ENCODE peak calls at places on chromosomes 5 and 9, in six cellular contexts. One of them, this sample, is unnamed.

GRCh38 chr5:142474426-142474825 is 149.6 kb upstream of the SPRY4 start:
- DNase-seq in fibroblast of pulmonary artery: no peak
- DNase-seq in CD8-positive, alpha-beta T cell: no peak
- DNase-seq in fibroblast of mammary gland: no peak
- DNase-seq in breast epithelium: no peak
- DNase-seq in transverse colon: no peak
- DNase-seq in this sample: peak

GRCh38 chr5:148966348-148966747 is 96.5 kb downstream of the SH3TC2 start:
- DNase-seq in fibroblast of mammary gland: no peak
- DNase-seq in breast epithelium: no peak
- DNase-seq in fibroblast of pulmonary artery: no peak
- DNase-seq in CD8-positive, alpha-beta T cell: no peak
- DNase-seq in transverse colon: no peak
- DNase-seq in this sample: no peak

GRCh38 chr9:4079906-4080305 is 220.0 kb downstream of the GLIS3 start:
- DNase-seq in breast epithelium: no peak
- DNase-seq in fibroblast of pulmonary artery: no peak
- DNase-seq in transverse colon: no peak
- DNase-seq in fibroblast of mammary gland: no peak
- DNase-seq in CD8-positive, alpha-beta T cell: no peak
- DNase-seq in this sample: no peak

GRCh38 chr5:122517091-122517490 is 205.1 kb downstream of the SNCAIP start:
- DNase-seq in fibroblast of pulmonary artery: no peak
- DNase-seq in transverse colon: no peak
- DNase-seq in breast epithelium: no peak
- DNase-seq in fibroblast of mammary gland: no peak
- DNase-seq in CD8-positive, alpha-beta T cell: no peak
- DNase-seq in this sample: no peak

GRCh38 chr9:137491735-137492432 is 32.8 kb upstream of the NSMF start:
- DNase-seq in breast epithelium: no peak
- DNase-seq in transverse colon: no peak
- DNase-seq in fibroblast of mammary gland: no peak
- DNase-seq in fibroblast of pulmonary artery: no peak
- DNase-seq in CD8-positive, alpha-beta T cell: no peak
- DNase-seq in this sample: no peak

GRCh38 chr5:150596826-150597225 is 43.6 kb upstream of the SYNPO start:
- DNase-seq in breast epithelium: no peak
- DNase-seq in transverse colon: no peak
- DNase-seq in CD8-positive, alpha-beta T cell: no peak
- DNase-seq in fibroblast of pulmonary artery: no peak
- DNase-seq in fibroblast of mammary gland: no peak
- DNase-seq in this sample: no peak

GRCh38 chr5:175614223-175614622 is 43.6 kb upstream of the HRH2 start:
- DNase-seq in fibroblast of pulmonary artery: no peak
- DNase-seq in transverse colon: no peak
- DNase-seq in fibroblast of mammary gland: no peak
- DNase-seq in CD8-positive, alpha-beta T cell: no peak
- DNase-seq in breast epithelium: no peak
- DNase-seq in this sample: no peak

GRCh38 chr9:37956423-37956820 is 52.5 kb upstream of the SLC25A51 start:
- DNase-seq in transverse colon: no peak
- DNase-seq in fibroblast of pulmonary artery: no peak
- DNase-seq in breast epithelium: no peak
- DNase-seq in CD8-positive, alpha-beta T cell: no peak
- DNase-seq in fibroblast of mammary gland: no peak
- DNase-seq in this sample: no peak

GRCh38 chr5:158313739-158314464 is 455.0 kb upstream of the CLINT1 start:
- DNase-seq in transverse colon: no peak
- DNase-seq in fibroblast of mammary gland: no peak
- DNase-seq in fibroblast of pulmonary artery: no peak
- DNase-seq in CD8-positive, alpha-beta T cell: no peak
- DNase-seq in breast epithelium: no peak
- DNase-seq in this sample: no peak

GRCh38 chr5:16013334-16014065 is 166.1 kb downstream of the MARCHF11 start:
- DNase-seq in transverse colon: no peak
- DNase-seq in fibroblast of mammary gland: no peak
- DNase-seq in breast epithelium: no peak
- DNase-seq in CD8-positive, alpha-beta T cell: no peak
- DNase-seq in fibroblast of pulmonary artery: no peak
- DNase-seq in this sample: no peak

GRCh38 chr9:107637421-107638420 is 148.2 kb upstream of the KLF4 start:
- DNase-seq in fibroblast of mammary gland: peak
- DNase-seq in transverse colon: peak
- DNase-seq in fibroblast of pulmonary artery: peak
- DNase-seq in breast epithelium: peak
- DNase-seq in CD8-positive, alpha-beta T cell: no peak
- DNase-seq in this sample: peak

GRCh38 chr9:130183133-130183762 is 11.0 kb downstream of the NCS1 start:
- DNase-seq in fibroblast of pulmonary artery: peak
- DNase-seq in transverse colon: no peak
- DNase-seq in CD8-positive, alpha-beta T cell: no peak
- DNase-seq in fibroblast of mammary gland: peak
- DNase-seq in breast epithelium: no peak
- DNase-seq in this sample: peak

GRCh38 chr9:118271936-118272335 is 567.7 kb downstream of the TLR4 start:
- DNase-seq in fibroblast of pulmonary artery: no peak
- DNase-seq in transverse colon: no peak
- DNase-seq in CD8-positive, alpha-beta T cell: no peak
- DNase-seq in fibroblast of mammary gland: no peak
- DNase-seq in breast epithelium: no peak
- DNase-seq in this sample: no peak

GRCh38 chr9:98081477-98082219 is 25.1 kb downstream of the NANS start:
- DNase-seq in fibroblast of pulmonary artery: peak
- DNase-seq in fibroblast of mammary gland: peak
- DNase-seq in breast epithelium: no peak
- DNase-seq in transverse colon: peak
- DNase-seq in CD8-positive, alpha-beta T cell: no peak
- DNase-seq in this sample: peak

GRCh38 chr9:12069366-12069765 is 623.8 kb upstream of the TYRP1 start:
- DNase-seq in transverse colon: no peak
- DNase-seq in CD8-positive, alpha-beta T cell: no peak
- DNase-seq in breast epithelium: no peak
- DNase-seq in fibroblast of pulmonary artery: no peak
- DNase-seq in fibroblast of mammary gland: no peak
- DNase-seq in this sample: no peak

GRCh38 chr5:24714757-24715156 is 70.0 kb upstream of the CDH10 start:
- DNase-seq in CD8-positive, alpha-beta T cell: no peak
- DNase-seq in transverse colon: no peak
- DNase-seq in fibroblast of pulmonary artery: no peak
- DNase-seq in breast epithelium: no peak
- DNase-seq in fibroblast of mammary gland: no peak
- DNase-seq in this sample: no peak

GRCh38 chr9:95910770-95911340 is 35.4 kb downstream of the ERCC6L2 start:
- DNase-seq in CD8-positive, alpha-beta T cell: no peak
- DNase-seq in transverse colon: no peak
- DNase-seq in fibroblast of mammary gland: no peak
- DNase-seq in fibroblast of pulmonary artery: no peak
- DNase-seq in breast epithelium: no peak
- DNase-seq in this sample: no peak

GRCh38 chr5:150175536-150175935 is 9.0 kb downstream of the CDX1 start:
- DNase-seq in transverse colon: no peak
- DNase-seq in fibroblast of mammary gland: peak
- DNase-seq in breast epithelium: no peak
- DNase-seq in CD8-positive, alpha-beta T cell: no peak
- DNase-seq in fibroblast of pulmonary artery: peak
- DNase-seq in this sample: peak

GRCh38 chr5:92909545-92909962 is 671.5 kb downstream of the NR2F1-AS1 start:
- DNase-seq in breast epithelium: no peak
- DNase-seq in CD8-positive, alpha-beta T cell: no peak
- DNase-seq in fibroblast of pulmonary artery: peak
- DNase-seq in transverse colon: no peak
- DNase-seq in fibroblast of mammary gland: no peak
- DNase-seq in this sample: peak

GRCh38 chr9:136618578-136619547 is 43.9 kb upstream of the EGFL7 start:
- DNase-seq in fibroblast of pulmonary artery: no peak
- DNase-seq in breast epithelium: no peak
- DNase-seq in fibroblast of mammary gland: no peak
- DNase-seq in CD8-positive, alpha-beta T cell: no peak
- DNase-seq in transverse colon: peak
- DNase-seq in this sample: no peak

GRCh38 chr5:136012041-136012804 is 16.6 kb upstream of the TGFBI start:
- DNase-seq in breast epithelium: no peak
- DNase-seq in transverse colon: no peak
- DNase-seq in fibroblast of mammary gland: peak
- DNase-seq in fibroblast of pulmonary artery: peak
- DNase-seq in CD8-positive, alpha-beta T cell: no peak
- DNase-seq in this sample: peak

GRCh38 chr5:151357097-151357496 is 9.7 kb upstream of the SLC36A2 start:
- DNase-seq in transverse colon: no peak
- DNase-seq in fibroblast of mammary gland: no peak
- DNase-seq in breast epithelium: no peak
- DNase-seq in CD8-positive, alpha-beta T cell: no peak
- DNase-seq in fibroblast of pulmonary artery: no peak
- DNase-seq in this sample: no peak

GRCh38 chr5:54115768-54116403 is 194.5 kb downstream of the ARL15 start:
- DNase-seq in breast epithelium: no peak
- DNase-seq in CD8-positive, alpha-beta T cell: no peak
- DNase-seq in fibroblast of mammary gland: peak
- DNase-seq in transverse colon: no peak
- DNase-seq in fibroblast of pulmonary artery: no peak
- DNase-seq in this sample: no peak

GRCh38 chr5:132747064-132747692 is at the start of gene CCNI2:
- DNase-seq in fibroblast of mammary gland: no peak
- DNase-seq in fibroblast of pulmonary artery: no peak
- DNase-seq in breast epithelium: no peak
- DNase-seq in CD8-positive, alpha-beta T cell: peak
- DNase-seq in transverse colon: peak
- DNase-seq in this sample: no peak

GRCh38 chr5:132747693-132748440 is 641 bp downstream of the CCNI2 start:
- DNase-seq in fibroblast of mammary gland: no peak
- DNase-seq in fibroblast of pulmonary artery: no peak
- DNase-seq in CD8-positive, alpha-beta T cell: peak
- DNase-seq in transverse colon: peak
- DNase-seq in breast epithelium: no peak
- DNase-seq in this sample: no peak

GRCh38 chr5:132744659-132745058 is 2.6 kb upstream of the CCNI2 start:
- DNase-seq in fibroblast of mammary gland: no peak
- DNase-seq in fibroblast of pulmonary artery: no peak
- DNase-seq in breast epithelium: no peak
- DNase-seq in transverse colon: no peak
- DNase-seq in CD8-positive, alpha-beta T cell: no peak
- DNase-seq in this sample: no peak

GRCh38 chr5:132748522-132749000 is 1.3 kb downstream of the CCNI2 start:
- DNase-seq in fibroblast of pulmonary artery: no peak
- DNase-seq in transverse colon: no peak
- DNase-seq in fibroblast of mammary gland: no peak
- DNase-seq in CD8-positive, alpha-beta T cell: no peak
- DNase-seq in breast epithelium: no peak
- DNase-seq in this sample: no peak

GRCh38 chr5:132746592-132747063 is 598 bp upstream of the CCNI2 start:
- DNase-seq in CD8-positive, alpha-beta T cell: no peak
- DNase-seq in breast epithelium: no peak
- DNase-seq in fibroblast of mammary gland: no peak
- DNase-seq in fibroblast of pulmonary artery: no peak
- DNase-seq in transverse colon: peak
- DNase-seq in this sample: peak
- H3K4me3 ChIP-seq in CD8-positive, alpha-beta T cell: peak
- H3K4me3 ChIP-seq in breast epithelium: peak
- H3K4me3 ChIP-seq in fibroblast of mammary gland: peak
- H3K4me3 ChIP-seq in fibroblast of pulmonary artery: peak
- H3K4me3 ChIP-seq in transverse colon: peak
- H3K4me3 ChIP-seq in this sample: peak

GRCh38 chr9:110340306-110340705 is 2.6 kb upstream of the TXNDC8 start:
- DNase-seq in CD8-positive, alpha-beta T cell: no peak
- DNase-seq in transverse colon: no peak
- DNase-seq in fibroblast of mammary gland: peak
- DNase-seq in fibroblast of pulmonary artery: peak
- DNase-seq in breast epithelium: no peak
- DNase-seq in this sample: peak
- TF ChIP-seq CTCF in CD8-positive, alpha-beta T cell: no peak
- TF ChIP-seq CTCF in transverse colon: no peak
- TF ChIP-seq CTCF in fibroblast of mammary gland: peak
- TF ChIP-seq CTCF in fibroblast of pulmonary artery: peak
- TF ChIP-seq CTCF in breast epithelium: no peak
- TF ChIP-seq CTCF in this sample: peak

GRCh38 chr5:146015001-146015400 is 78.6 kb downstream of the SH3RF2 start:
- DNase-seq in CD8-positive, alpha-beta T cell: no peak
- DNase-seq in transverse colon: no peak
- DNase-seq in fibroblast of mammary gland: no peak
- DNase-seq in breast epithelium: no peak
- DNase-seq in fibroblast of pulmonary artery: no peak
- DNase-seq in this sample: no peak
- H3K4me3 ChIP-seq in CD8-positive, alpha-beta T cell: no peak
- H3K4me3 ChIP-seq in transverse colon: no peak
- H3K4me3 ChIP-seq in fibroblast of mammary gland: no peak
- H3K4me3 ChIP-seq in breast epithelium: no peak
- H3K4me3 ChIP-seq in fibroblast of pulmonary artery: no peak
- H3K4me3 ChIP-seq in this sample: no peak

GRCh38 chr9:105243935-105244273 is 547 bp upstream of the SLC44A1 start:
- DNase-seq in CD8-positive, alpha-beta T cell: no peak
- DNase-seq in fibroblast of mammary gland: no peak
- DNase-seq in breast epithelium: no peak
- DNase-seq in fibroblast of pulmonary artery: no peak
- DNase-seq in transverse colon: no peak
- DNase-seq in this sample: no peak

GRCh38 chr9:105245720-105246161 is 1.3 kb downstream of the SLC44A1 start:
- DNase-seq in transverse colon: no peak
- DNase-seq in breast epithelium: no peak
- DNase-seq in fibroblast of mammary gland: no peak
- DNase-seq in fibroblast of pulmonary artery: no peak
- DNase-seq in CD8-positive, alpha-beta T cell: no peak
- DNase-seq in this sample: no peak

GRCh38 chr9:105243015-105243686 is 1.3 kb upstream of the SLC44A1 start:
- DNase-seq in breast epithelium: no peak
- DNase-seq in CD8-positive, alpha-beta T cell: no peak
- DNase-seq in fibroblast of pulmonary artery: peak
- DNase-seq in fibroblast of mammary gland: peak
- DNase-seq in transverse colon: no peak
- DNase-seq in this sample: peak

GRCh38 chr9:105244996-105245719 is 707 bp downstream of the SLC44A1 start:
- DNase-seq in fibroblast of pulmonary artery: peak
- DNase-seq in fibroblast of mammary gland: peak
- DNase-seq in CD8-positive, alpha-beta T cell: peak
- DNase-seq in transverse colon: peak
- DNase-seq in breast epithelium: peak
- DNase-seq in this sample: peak

GRCh38 chr9:105244274-105244995 is at the start of gene SLC44A1:
- DNase-seq in CD8-positive, alpha-beta T cell: peak
- DNase-seq in fibroblast of pulmonary artery: peak
- DNase-seq in transverse colon: peak
- DNase-seq in fibroblast of mammary gland: peak
- DNase-seq in breast epithelium: peak
- DNase-seq in this sample: peak
- TF ChIP-seq CTCF in CD8-positive, alpha-beta T cell: no peak
- TF ChIP-seq CTCF in fibroblast of pulmonary artery: no peak
- TF ChIP-seq CTCF in transverse colon: no peak
- TF ChIP-seq CTCF in fibroblast of mammary gland: no peak
- TF ChIP-seq CTCF in breast epithelium: no peak
- TF ChIP-seq CTCF in this sample: no peak

This sample was measured in choroid plexus epithelial cell.